ENCODE peak calls at places on chromosomes 2 and 18, in six cellular contexts. One of them, this sample, is unnamed.

GRCh38 chr2:159867557-159868330 is 69.7 kb upstream of the CD302 start:
- DNase-seq in AG09319: no peak
- DNase-seq in IMR-90: no peak
- DNase-seq in mucosa of descending colon: no peak
- DNase-seq in BJ: no peak
- DNase-seq in glutamatergic neuron: no peak
- DNase-seq in this sample: no peak

GRCh38 chr2:218963597-218963996 is 4.1 kb downstream of the CDK5R2 start:
- DNase-seq in mucosa of descending colon: no peak
- DNase-seq in glutamatergic neuron: no peak
- DNase-seq in AG09319: no peak
- DNase-seq in IMR-90: no peak
- DNase-seq in BJ: no peak
- DNase-seq in this sample: no peak

GRCh38 chr2:16273111-16273510 is 332.8 kb downstream of the MYCN start:
- DNase-seq in mucosa of descending colon: no peak
- DNase-seq in AG09319: no peak
- DNase-seq in BJ: no peak
- DNase-seq in IMR-90: no peak
- DNase-seq in glutamatergic neuron: no peak
- DNase-seq in this sample: no peak

GRCh38 chr18:7757175-7757574 is 190.1 kb downstream of the PTPRM start:
- DNase-seq in IMR-90: peak
- DNase-seq in AG09319: no peak
- DNase-seq in mucosa of descending colon: no peak
- DNase-seq in BJ: no peak
- DNase-seq in glutamatergic neuron: no peak
- DNase-seq in this sample: no peak

GRCh38 chr2:176997074-176997791 is 215.4 kb upstream of the HNRNPA3 start:
- DNase-seq in glutamatergic neuron: no peak
- DNase-seq in IMR-90: peak
- DNase-seq in AG09319: no peak
- DNase-seq in mucosa of descending colon: no peak
- DNase-seq in BJ: peak
- DNase-seq in this sample: peak

GRCh38 chr2:201938151-201938815 is 95.4 kb upstream of the FZD7 start:
- DNase-seq in BJ: no peak
- DNase-seq in IMR-90: peak
- DNase-seq in mucosa of descending colon: no peak
- DNase-seq in glutamatergic neuron: no peak
- DNase-seq in AG09319: no peak
- DNase-seq in this sample: peak

GRCh38 chr2:26558271-26559043 is 80.5 kb upstream of the OTOF start:
- DNase-seq in glutamatergic neuron: peak
- DNase-seq in BJ: no peak
- DNase-seq in mucosa of descending colon: no peak
- DNase-seq in AG09319: no peak
- DNase-seq in IMR-90: no peak
- DNase-seq in this sample: no peak

GRCh38 chr2:14385043-14385442 is 247.5 kb upstream of the LRATD1 start:
- DNase-seq in BJ: no peak
- DNase-seq in mucosa of descending colon: no peak
- DNase-seq in AG09319: no peak
- DNase-seq in IMR-90: peak
- DNase-seq in glutamatergic neuron: no peak
- DNase-seq in this sample: no peak

GRCh38 chr2:239035361-239035814 is 187.5 kb downstream of the TWIST2 start:
- DNase-seq in glutamatergic neuron: peak
- DNase-seq in AG09319: no peak
- DNase-seq in BJ: no peak
- DNase-seq in IMR-90: no peak
- DNase-seq in mucosa of descending colon: peak
- DNase-seq in this sample: no peak

GRCh38 chr2:179124282-179124681 is 74.3 kb upstream of the CCDC141 start:
- DNase-seq in glutamatergic neuron: no peak
- DNase-seq in BJ: no peak
- DNase-seq in IMR-90: no peak
- DNase-seq in AG09319: no peak
- DNase-seq in mucosa of descending colon: no peak
- DNase-seq in this sample: no peak

GRCh38 chr2:139033300-139033699 is 253.1 kb upstream of the NXPH2 start:
- DNase-seq in AG09319: no peak
- DNase-seq in BJ: no peak
- DNase-seq in glutamatergic neuron: no peak
- DNase-seq in IMR-90: no peak
- DNase-seq in mucosa of descending colon: no peak
- DNase-seq in this sample: no peak

GRCh38 chr2:158953926-158954763 is 14.3 kb upstream of the TANC1 start:
- DNase-seq in mucosa of descending colon: peak
- DNase-seq in glutamatergic neuron: peak
- DNase-seq in IMR-90: peak
- DNase-seq in AG09319: peak
- DNase-seq in BJ: peak
- DNase-seq in this sample: no peak

GRCh38 chr2:191213333-191213732 is 31.9 kb upstream of the MYO1B start:
- DNase-seq in AG09319: no peak
- DNase-seq in mucosa of descending colon: no peak
- DNase-seq in BJ: no peak
- DNase-seq in IMR-90: no peak
- DNase-seq in glutamatergic neuron: no peak
- DNase-seq in this sample: no peak

GRCh38 chr2:159946326-159946992 is 116.0 kb downstream of the PLA2R1 start:
- DNase-seq in mucosa of descending colon: no peak
- DNase-seq in BJ: peak
- DNase-seq in IMR-90: peak
- DNase-seq in AG09319: peak
- DNase-seq in glutamatergic neuron: no peak
- DNase-seq in this sample: no peak

GRCh38 chr2:162113771-162114168 is 38.3 kb downstream of the GCG start:
- DNase-seq in BJ: no peak
- DNase-seq in mucosa of descending colon: no peak
- DNase-seq in glutamatergic neuron: no peak
- DNase-seq in IMR-90: peak
- DNase-seq in AG09319: no peak
- DNase-seq in this sample: no peak

GRCh38 chr2:100948965-100949364 is 53.1 kb upstream of the RPL31 start:
- DNase-seq in mucosa of descending colon: no peak
- DNase-seq in AG09319: no peak
- DNase-seq in glutamatergic neuron: no peak
- DNase-seq in IMR-90: no peak
- DNase-seq in BJ: no peak
- DNase-seq in this sample: no peak

GRCh38 chr2:11955314-11955713 is 208.9 kb downstream of the LPIN1 start:
- DNase-seq in AG09319: peak
- DNase-seq in IMR-90: peak
- DNase-seq in glutamatergic neuron: no peak
- DNase-seq in BJ: no peak
- DNase-seq in mucosa of descending colon: no peak
- DNase-seq in this sample: no peak

GRCh38 chr2:227871375-227871788 is at the start of gene DAW1:
- DNase-seq in BJ: no peak
- DNase-seq in AG09319: no peak
- DNase-seq in mucosa of descending colon: peak
- DNase-seq in IMR-90: peak
- DNase-seq in glutamatergic neuron: peak
- DNase-seq in this sample: no peak

GRCh38 chr2:73111300-73112025 is 1.3 kb downstream of the RAB11FIP5 start:
- DNase-seq in BJ: no peak
- DNase-seq in glutamatergic neuron: no peak
- DNase-seq in mucosa of descending colon: peak
- DNase-seq in AG09319: no peak
- DNase-seq in IMR-90: no peak
- DNase-seq in this sample: no peak

GRCh38 chr2:206143451-206143850 is 15.8 kb downstream of the NDUFS1 start:
- DNase-seq in mucosa of descending colon: no peak
- DNase-seq in glutamatergic neuron: no peak
- DNase-seq in BJ: no peak
- DNase-seq in IMR-90: no peak
- DNase-seq in AG09319: no peak
- DNase-seq in this sample: no peak
- TF ChIP-seq CTCF in mucosa of descending colon: no peak
- TF ChIP-seq CTCF in glutamatergic neuron: no peak
- TF ChIP-seq CTCF in BJ: no peak
- TF ChIP-seq CTCF in IMR-90: no peak
- TF ChIP-seq CTCF in AG09319: no peak
- TF ChIP-seq CTCF in this sample: no peak

DNA sequence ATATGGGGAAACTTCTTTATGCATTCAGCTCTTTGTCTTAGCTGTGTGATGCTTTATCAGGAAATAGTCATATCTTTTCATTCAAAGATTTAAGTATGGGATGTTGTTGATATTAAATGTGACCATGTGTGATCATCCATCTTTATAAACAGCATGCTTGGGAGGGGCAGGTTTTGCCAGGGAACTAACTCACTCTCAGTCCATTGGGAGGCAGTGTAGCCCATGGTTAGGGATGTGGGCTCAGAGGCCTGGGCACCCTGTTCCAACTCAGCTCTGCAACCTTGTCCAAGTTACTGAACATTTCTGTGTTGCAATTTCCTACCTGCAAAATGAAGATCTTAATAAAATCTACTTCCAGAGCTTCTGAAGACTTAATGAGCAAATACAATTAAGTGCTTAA is 92.0 kb upstream of the BCL2L11 start:
- DNase-seq in BJ: no peak
- DNase-seq in mucosa of descending colon: peak
- DNase-seq in AG09319: no peak
- DNase-seq in glutamatergic neuron: no peak
- DNase-seq in IMR-90: no peak
- DNase-seq in this sample: no peak
- TF ChIP-seq CTCF in BJ: no peak
- TF ChIP-seq CTCF in mucosa of descending colon: no peak
- TF ChIP-seq CTCF in AG09319: no peak
- TF ChIP-seq CTCF in glutamatergic neuron: no peak
- TF ChIP-seq CTCF in IMR-90: no peak
- TF ChIP-seq CTCF in this sample: no peak

DNA sequence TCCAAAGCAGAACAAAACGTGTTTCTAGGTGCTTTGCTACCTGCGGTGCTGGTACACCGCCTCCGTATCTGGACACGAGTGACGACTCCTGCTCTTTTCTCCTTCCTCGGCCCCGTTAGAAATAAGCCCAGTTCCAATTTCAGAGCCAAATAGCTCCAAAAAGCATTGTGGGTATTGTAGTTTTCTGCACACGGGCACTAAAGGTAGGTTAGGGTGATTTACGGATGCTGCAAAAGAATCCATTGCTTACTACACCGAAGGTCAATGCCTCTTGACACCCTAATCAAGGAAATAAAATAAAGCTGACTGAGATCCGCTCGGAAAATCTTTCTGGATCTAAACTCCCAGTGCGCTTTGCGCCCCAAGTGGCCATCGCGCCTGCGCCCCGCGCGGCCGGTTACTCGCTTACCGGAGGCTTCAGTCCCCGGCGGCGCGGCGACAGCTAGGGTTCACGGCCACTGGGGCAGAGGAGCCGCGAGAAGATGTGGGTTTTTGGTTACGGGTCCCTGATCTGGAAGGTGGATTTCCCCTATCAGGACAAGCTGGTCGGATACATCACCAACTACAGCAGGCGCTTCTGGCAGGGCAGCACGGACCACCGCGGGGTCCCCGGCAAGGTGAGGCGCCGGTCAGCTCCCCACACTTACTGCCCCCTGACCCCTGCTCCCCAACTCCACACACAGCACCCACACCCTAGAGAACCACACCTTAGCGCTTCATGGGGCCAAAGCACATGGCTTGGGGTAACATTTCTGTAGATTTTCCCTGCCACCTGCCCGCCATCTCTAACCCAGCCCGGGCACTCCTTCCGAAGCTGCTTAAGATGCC is at the start of gene CHAC2:
- DNase-seq in AG09319: no peak
- DNase-seq in mucosa of descending colon: peak
- DNase-seq in glutamatergic neuron: peak
- DNase-seq in IMR-90: peak
- DNase-seq in BJ: peak
- DNase-seq in this sample: peak
- TF ChIP-seq CTCF in AG09319: peak
- TF ChIP-seq CTCF in mucosa of descending colon: peak
- TF ChIP-seq CTCF in glutamatergic neuron: peak
- TF ChIP-seq CTCF in IMR-90: no peak
- TF ChIP-seq CTCF in BJ: peak
- TF ChIP-seq CTCF in this sample: peak

GRCh38 chr2:74199275-74199701 is 873 bp downstream of the MTHFD2 start:
- DNase-seq in mucosa of descending colon: peak
- DNase-seq in AG09319: no peak
- DNase-seq in glutamatergic neuron: no peak
- DNase-seq in IMR-90: no peak
- DNase-seq in BJ: no peak
- DNase-seq in this sample: no peak
- TF ChIP-seq CTCF in mucosa of descending colon: no peak
- TF ChIP-seq CTCF in AG09319: no peak
- TF ChIP-seq CTCF in glutamatergic neuron: peak
- TF ChIP-seq CTCF in IMR-90: no peak
- TF ChIP-seq CTCF in BJ: no peak
- TF ChIP-seq CTCF in this sample: no peak

GRCh38 chr18:23207191-23207955 is 72.1 kb downstream of the CABLES1 start:
- DNase-seq in IMR-90: peak
- DNase-seq in BJ: no peak
- DNase-seq in mucosa of descending colon: no peak
- DNase-seq in glutamatergic neuron: no peak
- DNase-seq in AG09319: no peak
- DNase-seq in this sample: no peak
- TF ChIP-seq CTCF in IMR-90: peak
- TF ChIP-seq CTCF in BJ: peak
- TF ChIP-seq CTCF in mucosa of descending colon: no peak
- TF ChIP-seq CTCF in glutamatergic neuron: no peak
- TF ChIP-seq CTCF in AG09319: no peak
- TF ChIP-seq CTCF in this sample: peak

GRCh38 chr18:37393945-37394609 is 171.5 kb downstream of the CELF4 start:
- DNase-seq in mucosa of descending colon: peak
- DNase-seq in BJ: peak
- DNase-seq in AG09319: peak
- DNase-seq in glutamatergic neuron: peak
- DNase-seq in IMR-90: peak
- DNase-seq in this sample: peak
- TF ChIP-seq CTCF in mucosa of descending colon: no peak
- TF ChIP-seq CTCF in BJ: peak
- TF ChIP-seq CTCF in AG09319: no peak
- TF ChIP-seq CTCF in glutamatergic neuron: no peak
- TF ChIP-seq CTCF in IMR-90: peak
- TF ChIP-seq CTCF in this sample: no peak

DNA sequence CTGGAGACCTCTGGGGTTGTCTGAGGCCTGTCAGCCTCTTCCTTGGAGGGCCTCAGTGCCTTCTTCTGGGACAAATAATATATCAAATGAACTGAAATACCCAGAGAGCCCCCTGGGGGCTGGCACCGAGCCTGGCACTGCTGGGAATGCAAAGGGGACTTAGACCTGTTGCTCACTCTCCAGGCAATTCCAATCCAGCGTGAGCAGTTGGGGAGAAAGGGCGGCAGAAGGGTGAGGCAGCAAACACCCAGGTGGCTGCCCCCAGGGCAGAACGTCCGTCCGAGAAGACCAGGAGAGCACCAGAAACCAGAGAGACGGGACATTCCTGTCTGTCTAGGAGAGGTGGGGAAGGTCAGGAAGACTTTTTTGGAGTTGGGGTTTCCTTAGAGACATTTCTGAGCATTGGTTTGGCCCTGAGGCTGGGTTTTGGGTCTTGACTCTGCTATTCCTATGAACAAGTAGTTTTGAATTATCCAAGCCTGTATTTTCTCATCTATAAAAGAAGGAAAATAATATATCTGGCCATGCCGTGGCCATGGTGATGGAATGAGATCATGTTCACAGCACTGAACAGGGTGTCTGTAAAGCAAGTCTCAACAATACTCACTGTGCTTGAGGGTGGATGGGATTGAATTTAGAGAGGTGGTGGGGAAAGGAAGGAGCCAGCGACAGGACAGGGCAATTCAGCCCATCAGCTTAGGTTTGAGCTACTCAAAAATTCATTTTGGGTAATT is 44.3 kb upstream of the ZBTB7C start:
- DNase-seq in AG09319: no peak
- DNase-seq in BJ: no peak
- DNase-seq in mucosa of descending colon: no peak
- DNase-seq in glutamatergic neuron: no peak
- DNase-seq in IMR-90: no peak
- DNase-seq in this sample: no peak
- TF ChIP-seq CTCF in AG09319: no peak
- TF ChIP-seq CTCF in BJ: no peak
- TF ChIP-seq CTCF in mucosa of descending colon: no peak
- TF ChIP-seq CTCF in glutamatergic neuron: no peak
- TF ChIP-seq CTCF in IMR-90: no peak
- TF ChIP-seq CTCF in this sample: no peak

This sample was measured in AG04450.